ENCODE peak calls at places on chromosome 19, in four cellular contexts. S is H9, K is mesenchymal stem cell, W is IMR-90. Y is an unnamed sample.
A peak's percentile ranks its signal among the peaks of the same experiment; 100 is the strongest.

GRCh38 chr19:18526316-18526715 is 4.4 kb upstream of the ELL start:
- DNase-seq in S (no peak), K (no peak), W (no peak), Y (no peak)

GRCh38 chr19:41303941-41304340 is 6.0 kb upstream of the CCDC97 start:
- DNase-seq in S (no peak), K (no peak), W (no peak), Y (no peak)

GRCh38 chr19:50478901-50479715 is 2.5 kb upstream of the GARIN5A start:
- DNase-seq in S (peak; percentile 83), K (peak; percentile 27), W (peak; percentile 44), Y (no peak)

GRCh38 chr19:3403489-3404323 is 37.3 kb downstream of the NFIC start:
- DNase-seq in S (no peak), K (peak; percentile 94), W (peak; percentile 97), Y (no peak)

GRCh38 chr19:50230379-50231351 is 27.2 kb downstream of the MYH14 start:
- DNase-seq in S (peak; percentile 87), K (no peak), W (no peak), Y (no peak)

GRCh38 chr19:35207391-35207871 is 21.1 kb downstream of the FAM187B start:
- DNase-seq in S (no peak), K (no peak), W (no peak), Y (no peak)

GRCh38 chr19:47729799-47730520 is 15.4 kb upstream of the NOP53 start:
- DNase-seq in S (peak; percentile 94), K (no peak), W (no peak), Y (no peak)

GRCh38 chr19:29615891-29616425 is 9.9 kb downstream of the POP4 start:
- DNase-seq in S (no peak), K (no peak), W (no peak), Y (no peak)

GRCh38 chr19:17304386-17305047 is 1.2 kb upstream of the MRPL34 start:
- DNase-seq in S (no peak), K (no peak), W (no peak), Y (no peak)
- H3K27ac ChIP-seq in S (no peak overlapping the region), K (peak overlapping the region; percentile 78), W (peak overlapping the region; percentile 46), Y (no peak overlapping the region)

DNA sequence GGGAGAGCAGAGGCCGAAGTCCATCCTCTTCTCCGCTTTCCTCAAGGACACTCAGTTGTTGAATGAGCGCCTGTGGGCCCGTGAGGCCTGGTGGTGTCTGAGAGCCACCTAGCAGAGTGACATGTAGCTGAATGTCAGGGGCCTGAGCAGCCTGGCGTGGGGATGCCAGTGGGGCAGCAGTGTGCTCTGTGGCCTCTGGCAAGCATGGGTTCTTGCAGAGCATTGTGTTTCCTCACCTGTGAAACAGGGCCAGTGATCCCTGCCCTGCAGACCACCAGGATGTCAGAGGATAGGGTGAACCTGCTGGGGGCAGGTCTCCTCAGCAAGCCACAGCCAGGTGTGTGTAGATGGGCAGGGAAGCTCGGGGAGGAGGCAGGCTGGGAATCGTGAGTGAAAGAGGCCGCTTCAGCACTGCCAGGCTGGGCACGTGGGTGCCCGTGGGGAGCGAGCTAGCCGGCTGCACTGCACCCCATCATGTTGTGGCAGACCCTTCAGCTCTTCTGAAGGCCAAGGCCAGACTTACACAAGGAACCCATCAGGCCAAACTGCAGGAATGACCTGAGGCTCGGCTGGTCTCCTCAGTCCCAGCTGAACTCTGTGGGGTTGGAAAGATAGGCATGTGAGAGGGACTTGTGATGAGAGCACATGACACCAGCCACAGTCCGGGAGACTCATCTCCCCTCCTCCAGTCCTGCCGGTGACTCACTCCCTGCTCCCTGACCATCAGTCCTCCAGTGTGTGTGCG is 5.0 kb downstream of the PPP1R37 start:
- DNase-seq in S (no peak), K (peak; percentile 97), W (peak; percentile 98), Y (no peak)
- H3K79me1 ChIP-seq in S (no peaks in the 10 kb centered on the region), K (peaks cover 13% of the 10 kb centered on the region), W (peaks cover 89% of the 10 kb centered on the region), Y (peaks cover 20% of the 10 kb centered on the region)

GRCh38 chr19:5316138-5316537 is 24.5 kb downstream of the PTPRS start:
- DNase-seq in S (no peak), K (no peak), W (no peak), Y (no peak)
- H3K4me2 ChIP-seq in S (no peak overlapping the region), K (no peak overlapping the region), W (no peak overlapping the region), Y (no peak overlapping the region)

GRCh38 chr19:24051516-24051915 is 35.5 kb upstream of the ZNF254 start:
- DNase-seq in S (no peak), K (no peak), W (no peak), Y (no peak)
- H3K27ac ChIP-seq in S (no peak overlapping the region), K (no peak overlapping the region), W (no peak overlapping the region), Y (no peak overlapping the region)

DNA sequence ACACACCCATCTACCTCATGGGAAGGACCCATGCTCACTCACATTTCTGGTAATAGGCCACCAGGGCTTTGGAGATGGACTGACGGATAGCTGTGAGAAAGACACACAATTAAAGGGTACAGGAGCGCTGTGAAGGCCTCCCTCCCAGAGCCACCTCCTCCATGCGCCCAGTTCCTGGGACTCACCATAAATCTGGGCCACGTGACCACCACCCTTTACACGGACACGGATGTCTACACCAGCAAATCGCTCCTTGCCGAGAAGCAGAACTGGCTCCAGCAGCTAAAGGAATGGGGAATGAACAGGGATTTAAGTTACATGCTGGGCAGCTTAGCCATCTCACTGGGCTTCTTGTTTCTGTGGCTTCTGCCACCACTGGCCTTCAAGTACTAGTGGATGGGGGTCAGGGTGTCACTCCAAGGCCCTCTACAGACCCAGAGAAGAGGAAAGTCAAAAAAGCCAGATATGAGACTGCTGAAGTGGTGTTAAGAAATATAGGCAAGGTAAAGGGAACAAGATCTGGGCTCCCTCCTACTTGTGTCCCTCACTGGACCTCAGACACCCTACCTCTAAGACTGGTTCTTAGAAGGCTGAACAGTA is 2.2 kb downstream of the RPS16 start:
- DNase-seq in S (no peak), K (no peak), W (no peak), Y (no peak)
- H3K79me1 ChIP-seq in S (peaks cover 9% of the 10 kb centered on the region), K (peaks cover 13% of the 10 kb centered on the region), W (peaks cover 47% of the 10 kb centered on the region), Y (peaks cover 11% of the 10 kb centered on the region)

Y was measured in neuronal stem cell.